ENCODE peak calls at places on chromosomes 7 and 10, in four cellular contexts. V is aorta; O is NCI-H2081; H is activated CD8-positive, alpha-beta T cell treated with anti-CD3 and anti-CD28 coated beads, Interleukin-2, amount 10 ng/mL, durations not matched to agents 7 days and 5 days. U is an unnamed sample.

GRCh38 chr7:132121987-132122386 is 454.3 kb downstream of the PLXNA4 start:
- DNase-seq in O (no peak), H (no peak), V (no peak), U (no peak)

GRCh38 chr7:2641406-2642393 is 9.9 kb downstream of the TTYH3 start:
- DNase-seq in V (peak; percentile 97), H (no peak), O (no peak), U (no peak)

GRCh38 chr10:129191848-129192247 is 275.2 kb upstream of the MGMT start:
- DNase-seq in O (no peak), H (no peak), V (no peak), U (no peak)

GRCh38 chr7:51261117-51261835 is 55.3 kb downstream of the COBL start:
- DNase-seq in O (no peak), H (no peak), V (no peak), U (no peak)

GRCh38 chr7:5695037-5695708 is 86.3 kb downstream of the RNF216 start:
- DNase-seq in V (peak; percentile 79), H (peak; percentile 89), O (no peak), U (peak; percentile 83)

GRCh38 chr7:129103561-129104324 is 40.8 kb upstream of the TSPAN33 start:
- DNase-seq in H (no peak), V (no peak), O (no peak), U (no peak)

GRCh38 chr10:110893559-110894179 is 21.9 kb downstream of the PDCD4 start:
- DNase-seq in H (no peak), V (no peak), O (peak; percentile 5), U (no peak)

GRCh38 chr7:98935811-98936210 is 57.5 kb downstream of the TRRAP start:
- DNase-seq in O (no peak), V (no peak), H (no peak), U (no peak)

GRCh38 chr7:37832194-37832593 is 16.2 kb upstream of the NME8 start:
- DNase-seq in O (peak; percentile 78), H (no peak), V (peak; percentile 78), U (peak; percentile 25)

GRCh38 chr10:50432206-50432605 is 180.9 kb upstream of the ASAH2 start:
- DNase-seq in V (no peak), H (no peak), O (no peak), U (no peak)

GRCh38 chr10:45495438-45496152 is 121.6 kb downstream of the ALOX5 start:
- DNase-seq in V (no peak), O (no peak), H (no peak), U (no peak)

GRCh38 chr7:69632280-69632679 is 34.0 kb downstream of the AUTS2 start:
- DNase-seq in V (no peak), O (no peak), H (no peak), U (no peak)

GRCh38 chr10:30784896-30785605 is 155.5 kb upstream of the LYZL2 start:
- DNase-seq in H (peak; percentile 29), O (peak; percentile 52), V (peak; percentile 89), U (peak; percentile 53)

U was measured in DND-41.